ENCODE peak calls at places on chromosomes 7 and 10, in seven cellular contexts. One of them, this sample, is unnamed.

GRCh38 chr7:46396501-46396900 is 475.4 kb upstream of the IGFBP3 start:
- DNase-seq in IMR-90: no peak
- DNase-seq in fibroblast of pulmonary artery: no peak
- DNase-seq in HFF-Myc: no peak
- DNase-seq in fibroblast of the aortic adventitia: no peak
- DNase-seq in prostate gland: no peak
- DNase-seq in A549: no peak
- DNase-seq in this sample: no peak

GRCh38 chr10:88437411-88437810 is 145.7 kb downstream of the RNLS start:
- DNase-seq in IMR-90: no peak
- DNase-seq in A549: peak; percentile 8
- DNase-seq in fibroblast of pulmonary artery: no peak
- DNase-seq in HFF-Myc: no peak
- DNase-seq in prostate gland: no peak
- DNase-seq in fibroblast of the aortic adventitia: peak; percentile 33
- DNase-seq in this sample: no peak

GRCh38 chr10:127485153-127485857 is 63.8 kb upstream of the NPS start:
- DNase-seq in HFF-Myc: no peak
- DNase-seq in A549: peak; percentile 47
- DNase-seq in fibroblast of pulmonary artery: peak; percentile 3
- DNase-seq in fibroblast of the aortic adventitia: no peak
- DNase-seq in prostate gland: no peak
- DNase-seq in IMR-90: peak; percentile 73
- DNase-seq in this sample: peak; percentile 6

GRCh38 chr7:69643708-69644445 is 45.6 kb downstream of the AUTS2 start:
- DNase-seq in fibroblast of pulmonary artery: peak; percentile 52
- DNase-seq in fibroblast of the aortic adventitia: no peak
- DNase-seq in prostate gland: no peak
- DNase-seq in IMR-90: no peak
- DNase-seq in HFF-Myc: no peak
- DNase-seq in A549: no peak
- DNase-seq in this sample: no peak

GRCh38 chr10:96311180-96311697 is 7.0 kb downstream of the DNTT start:
- DNase-seq in fibroblast of the aortic adventitia: no peak
- DNase-seq in fibroblast of pulmonary artery: no peak
- DNase-seq in A549: no peak
- DNase-seq in prostate gland: no peak
- DNase-seq in HFF-Myc: no peak
- DNase-seq in IMR-90: no peak
- DNase-seq in this sample: no peak

GRCh38 chr7:132635127-132635526 is 58.9 kb upstream of the PLXNA4 start:
- DNase-seq in fibroblast of the aortic adventitia: no peak
- DNase-seq in A549: no peak
- DNase-seq in IMR-90: no peak
- DNase-seq in HFF-Myc: no peak
- DNase-seq in fibroblast of pulmonary artery: no peak
- DNase-seq in prostate gland: no peak
- DNase-seq in this sample: no peak

GRCh38 chr10:116183733-116184447 is 89.1 kb downstream of the GFRA1 start:
- DNase-seq in A549: no peak
- DNase-seq in prostate gland: no peak
- DNase-seq in fibroblast of the aortic adventitia: no peak
- DNase-seq in HFF-Myc: peak; percentile 24
- DNase-seq in fibroblast of pulmonary artery: no peak
- DNase-seq in IMR-90: peak; percentile 29
- DNase-seq in this sample: no peak

GRCh38 chr7:17902599-17902998 is 37.7 kb downstream of the SNX13 start:
- DNase-seq in IMR-90: no peak
- DNase-seq in HFF-Myc: no peak
- DNase-seq in prostate gland: no peak
- DNase-seq in fibroblast of the aortic adventitia: no peak
- DNase-seq in fibroblast of pulmonary artery: no peak
- DNase-seq in A549: no peak
- DNase-seq in this sample: no peak

GRCh38 chr7:43362652-43363428 is 220.1 kb upstream of the STK17A start:
- DNase-seq in A549: no peak
- DNase-seq in IMR-90: peak; percentile 16
- DNase-seq in HFF-Myc: peak; percentile 70
- DNase-seq in fibroblast of the aortic adventitia: peak; percentile 23
- DNase-seq in fibroblast of pulmonary artery: peak; percentile 36
- DNase-seq in prostate gland: no peak
- DNase-seq in this sample: no peak

GRCh38 chr7:128361463-128362441 is at the start of gene PRRT4:
- DNase-seq in prostate gland: no peak
- DNase-seq in fibroblast of the aortic adventitia: no peak
- DNase-seq in fibroblast of pulmonary artery: no peak
- DNase-seq in HFF-Myc: no peak
- DNase-seq in A549: peak; percentile 63
- DNase-seq in IMR-90: no peak
- DNase-seq in this sample: no peak

GRCh38 chr10:61663466-61663865 is 737 bp downstream of the CABCOCO1 start:
- DNase-seq in HFF-Myc: no peak
- DNase-seq in A549: no peak
- DNase-seq in fibroblast of pulmonary artery: no peak
- DNase-seq in prostate gland: no peak
- DNase-seq in fibroblast of the aortic adventitia: no peak
- DNase-seq in IMR-90: no peak
- DNase-seq in this sample: no peak

GRCh38 chr10:132397671-132398565 is 918 bp downstream of the PWWP2B start:
- DNase-seq in fibroblast of pulmonary artery: peak; percentile 34
- DNase-seq in HFF-Myc: no peak
- DNase-seq in prostate gland: no peak
- DNase-seq in A549: no peak
- DNase-seq in IMR-90: peak; percentile 47
- DNase-seq in fibroblast of the aortic adventitia: peak; percentile 54
- DNase-seq in this sample: no peak

GRCh38 chr10:78963074-78964034 is 105.4 kb upstream of the ZMIZ1 start:
- DNase-seq in prostate gland: no peak
- DNase-seq in fibroblast of pulmonary artery: no peak
- DNase-seq in fibroblast of the aortic adventitia: no peak
- DNase-seq in HFF-Myc: no peak
- DNase-seq in IMR-90: no peak
- DNase-seq in A549: no peak
- DNase-seq in this sample: no peak

GRCh38 chr10:370222-370825 is 235.1 kb downstream of the ZMYND11 start:
- DNase-seq in HFF-Myc: no peak
- DNase-seq in fibroblast of the aortic adventitia: peak; percentile 61
- DNase-seq in A549: no peak
- DNase-seq in IMR-90: peak; percentile 65
- DNase-seq in fibroblast of pulmonary artery: peak; percentile 43
- DNase-seq in prostate gland: no peak
- DNase-seq in this sample: no peak

GRCh38 chr10:79381804-79382221 is 34.5 kb downstream of the PPIF start:
- DNase-seq in fibroblast of the aortic adventitia: peak; percentile 63
- DNase-seq in A549: no peak
- DNase-seq in IMR-90: peak; percentile 84
- DNase-seq in fibroblast of pulmonary artery: peak; percentile 86
- DNase-seq in prostate gland: peak; percentile 28
- DNase-seq in HFF-Myc: peak; percentile 47
- DNase-seq in this sample: no peak

GRCh38 chr7:1360521-1360971 is 98.7 kb downstream of the MICALL2 start:
- DNase-seq in IMR-90: no peak
- DNase-seq in fibroblast of the aortic adventitia: no peak
- DNase-seq in prostate gland: no peak
- DNase-seq in HFF-Myc: no peak
- DNase-seq in fibroblast of pulmonary artery: no peak
- DNase-seq in A549: no peak
- DNase-seq in this sample: no peak

GRCh38 chr10:32374605-32375004 is 27.6 kb upstream of the EPC1 start:
- DNase-seq in fibroblast of the aortic adventitia: peak; percentile 32
- DNase-seq in IMR-90: no peak
- DNase-seq in A549: no peak
- DNase-seq in HFF-Myc: no peak
- DNase-seq in prostate gland: no peak
- DNase-seq in fibroblast of pulmonary artery: no peak
- DNase-seq in this sample: no peak

GRCh38 chr10:32376027-32376426 is 29.1 kb upstream of the EPC1 start:
- DNase-seq in HFF-Myc: no peak
- DNase-seq in IMR-90: no peak
- DNase-seq in A549: no peak
- DNase-seq in fibroblast of the aortic adventitia: no peak
- DNase-seq in fibroblast of pulmonary artery: no peak
- DNase-seq in prostate gland: no peak
- DNase-seq in this sample: no peak

GRCh38 chr10:32378371-32379301 is 31.7 kb upstream of the EPC1 start:
- DNase-seq in A549: peak; percentile 79
- DNase-seq in HFF-Myc: peak; percentile 76
- DNase-seq in fibroblast of pulmonary artery: peak; percentile 90
- DNase-seq in IMR-90: peak; percentile 85
- DNase-seq in prostate gland: peak; percentile 95
- DNase-seq in fibroblast of the aortic adventitia: peak; percentile 86
- DNase-seq in this sample: peak; percentile 73

GRCh38 chr10:32377458-32378370 is 30.8 kb upstream of the EPC1 start:
- DNase-seq in fibroblast of pulmonary artery: peak; percentile 61
- DNase-seq in fibroblast of the aortic adventitia: peak; percentile 64
- DNase-seq in HFF-Myc: no peak
- DNase-seq in A549: no peak
- DNase-seq in IMR-90: peak; percentile 45
- DNase-seq in prostate gland: no peak
- DNase-seq in this sample: peak; percentile 34

GRCh38 chr10:32376780-32377179 is 29.8 kb upstream of the EPC1 start:
- DNase-seq in A549: no peak
- DNase-seq in fibroblast of pulmonary artery: no peak
- DNase-seq in prostate gland: no peak
- DNase-seq in IMR-90: no peak
- DNase-seq in HFF-Myc: no peak
- DNase-seq in fibroblast of the aortic adventitia: peak; percentile 14
- DNase-seq in this sample: no peak
- H3K4me3 ChIP-seq in A549: peak overlapping the region; percentile 65
- H3K4me3 ChIP-seq in fibroblast of pulmonary artery: peak overlapping the region; percentile 71
- H3K4me3 ChIP-seq in prostate gland: peak overlapping the region; percentile 55
- H3K4me3 ChIP-seq in IMR-90: peak overlapping the region; percentile 62
- H3K4me3 ChIP-seq in HFF-Myc: peak overlapping the region; percentile 61
- H3K4me3 ChIP-seq in fibroblast of the aortic adventitia: peak overlapping the region; percentile 73
- H3K4me3 ChIP-seq in this sample: peak overlapping the region; percentile 60

GRCh38 chr7:150811-151221 is 41.6 kb upstream of the FAM20C start:
- DNase-seq in IMR-90: no peak
- DNase-seq in fibroblast of the aortic adventitia: no peak
- DNase-seq in fibroblast of pulmonary artery: no peak
- DNase-seq in HFF-Myc: no peak
- DNase-seq in prostate gland: no peak
- DNase-seq in A549: no peak
- DNase-seq in this sample: no peak

GRCh38 chr7:148543-148931 is 43.8 kb upstream of the FAM20C start:
- DNase-seq in A549: no peak
- DNase-seq in prostate gland: no peak
- DNase-seq in fibroblast of the aortic adventitia: no peak
- DNase-seq in IMR-90: no peak
- DNase-seq in fibroblast of pulmonary artery: no peak
- DNase-seq in HFF-Myc: no peak
- DNase-seq in this sample: no peak

GRCh38 chr7:149856-150636 is 42.3 kb upstream of the FAM20C start:
- DNase-seq in fibroblast of the aortic adventitia: no peak
- DNase-seq in fibroblast of pulmonary artery: no peak
- DNase-seq in IMR-90: no peak
- DNase-seq in prostate gland: peak; percentile 22
- DNase-seq in HFF-Myc: no peak
- DNase-seq in A549: no peak
- DNase-seq in this sample: no peak

GRCh38 chr7:145863-146262 is 46.5 kb upstream of the FAM20C start:
- DNase-seq in HFF-Myc: no peak
- DNase-seq in fibroblast of the aortic adventitia: no peak
- DNase-seq in IMR-90: no peak
- DNase-seq in fibroblast of pulmonary artery: no peak
- DNase-seq in prostate gland: no peak
- DNase-seq in A549: no peak
- DNase-seq in this sample: no peak

GRCh38 chr7:148932-149855 is 43.2 kb upstream of the FAM20C start:
- DNase-seq in fibroblast of the aortic adventitia: peak; percentile 100
- DNase-seq in HFF-Myc: peak; percentile 96
- DNase-seq in A549: peak; percentile 87
- DNase-seq in IMR-90: peak; percentile 99
- DNase-seq in fibroblast of pulmonary artery: peak; percentile 100
- DNase-seq in prostate gland: peak; percentile 97
- DNase-seq in this sample: peak; percentile 97
- TF ChIP-seq CTCF in fibroblast of the aortic adventitia: no peak
- TF ChIP-seq CTCF in HFF-Myc: no peak
- TF ChIP-seq CTCF in A549: no peak
- TF ChIP-seq CTCF in IMR-90: no peak
- TF ChIP-seq CTCF in fibroblast of pulmonary artery: no peak
- TF ChIP-seq CTCF in prostate gland: no peak
- TF ChIP-seq CTCF in this sample: no peak

GRCh38 chr10:22993314-22993713 is 65.5 kb downstream of the ARMC3 start:
- DNase-seq in IMR-90: no peak
- DNase-seq in fibroblast of pulmonary artery: no peak
- DNase-seq in prostate gland: no peak
- DNase-seq in A549: no peak
- DNase-seq in HFF-Myc: no peak
- DNase-seq in fibroblast of the aortic adventitia: no peak
- DNase-seq in this sample: no peak
- H3K4me3 ChIP-seq in IMR-90: no peak overlapping the region
- H3K4me3 ChIP-seq in fibroblast of pulmonary artery: no peak overlapping the region
- H3K4me3 ChIP-seq in prostate gland: no peak overlapping the region
- H3K4me3 ChIP-seq in A549: no peak overlapping the region
- H3K4me3 ChIP-seq in HFF-Myc: no peak overlapping the region
- H3K4me3 ChIP-seq in fibroblast of the aortic adventitia: no peak overlapping the region
- H3K4me3 ChIP-seq in this sample: no peak overlapping the region

GRCh38 chr7:143374556-143374955 is 6.6 kb upstream of the ZYX start:
- DNase-seq in HFF-Myc: no peak
- DNase-seq in A549: no peak
- DNase-seq in IMR-90: no peak
- DNase-seq in prostate gland: no peak
- DNase-seq in fibroblast of the aortic adventitia: no peak
- DNase-seq in fibroblast of pulmonary artery: no peak
- DNase-seq in this sample: no peak

GRCh38 chr7:143376396-143376795 is 4.7 kb upstream of the ZYX start:
- DNase-seq in A549: no peak
- DNase-seq in prostate gland: no peak
- DNase-seq in fibroblast of the aortic adventitia: no peak
- DNase-seq in fibroblast of pulmonary artery: no peak
- DNase-seq in IMR-90: no peak
- DNase-seq in HFF-Myc: no peak
- DNase-seq in this sample: no peak

GRCh38 chr7:143375298-143376034 is 5.7 kb upstream of the ZYX start:
- DNase-seq in IMR-90: no peak
- DNase-seq in HFF-Myc: no peak
- DNase-seq in fibroblast of pulmonary artery: no peak
- DNase-seq in fibroblast of the aortic adventitia: no peak
- DNase-seq in prostate gland: no peak
- DNase-seq in A549: no peak
- DNase-seq in this sample: no peak

GRCh38 chr7:143372070-143372469 is 9.1 kb upstream of the ZYX start:
- DNase-seq in fibroblast of pulmonary artery: peak; percentile 55
- DNase-seq in A549: no peak
- DNase-seq in prostate gland: no peak
- DNase-seq in IMR-90: no peak
- DNase-seq in HFF-Myc: no peak
- DNase-seq in fibroblast of the aortic adventitia: no peak
- DNase-seq in this sample: no peak

GRCh38 chr7:143373255-143373794 is 7.8 kb upstream of the ZYX start:
- DNase-seq in prostate gland: no peak
- DNase-seq in fibroblast of pulmonary artery: no peak
- DNase-seq in IMR-90: no peak
- DNase-seq in A549: no peak
- DNase-seq in fibroblast of the aortic adventitia: no peak
- DNase-seq in HFF-Myc: no peak
- DNase-seq in this sample: no peak
- TF ChIP-seq CTCF in prostate gland: no peak
- TF ChIP-seq CTCF in fibroblast of pulmonary artery: no peak
- TF ChIP-seq CTCF in IMR-90: no peak
- TF ChIP-seq CTCF in A549: peak; percentile 13
- TF ChIP-seq CTCF in fibroblast of the aortic adventitia: no peak
- TF ChIP-seq CTCF in HFF-Myc: peak; percentile 20
- TF ChIP-seq CTCF in this sample: peak; percentile 13

GRCh38 chr10:114543456-114543855 is 114.6 kb downstream of the ABLIM1 start:
- DNase-seq in IMR-90: no peak
- DNase-seq in A549: no peak
- DNase-seq in fibroblast of pulmonary artery: no peak
- DNase-seq in prostate gland: no peak
- DNase-seq in HFF-Myc: no peak
- DNase-seq in fibroblast of the aortic adventitia: no peak
- DNase-seq in this sample: no peak
- H3K4me3 ChIP-seq in IMR-90: no peak overlapping the region
- H3K4me3 ChIP-seq in A549: no peak overlapping the region
- H3K4me3 ChIP-seq in fibroblast of pulmonary artery: no peak overlapping the region
- H3K4me3 ChIP-seq in prostate gland: no peak overlapping the region
- H3K4me3 ChIP-seq in HFF-Myc: no peak overlapping the region
- H3K4me3 ChIP-seq in fibroblast of the aortic adventitia: no peak overlapping the region
- H3K4me3 ChIP-seq in this sample: no peak overlapping the region

This sample was measured in LNCaP clone FGC.